ENCODE peak calls at places on chromosomes 7 and 10, in ten cellular contexts. I, F, A, J, M, Y, Q, X, H and C are unnamed samples.
A peak's percentile ranks its signal among the peaks of the same experiment; 100 is the strongest.

GRCh38 chr10:131942455-131942854 is 39.3 kb downstream of the BNIP3 start:
- DNase-seq in M (no peak), X (no peak), F (no peak), H (no peak), A (no peak), Y (no peak), I (no peak), J (no peak), Q (no peak), C (no peak)

GRCh38 chr7:131244259-131244852 is 83.3 kb upstream of the MKLN1 start:
- DNase-seq in F (no peak), I (peak; percentile 73), A (no peak), Y (no peak), H (no peak), Q (no peak), M (no peak), J (peak; percentile 96), X (peak; percentile 82), C (peak; percentile 86)

GRCh38 chr10:92789067-92789466 is 59.3 kb upstream of the EXOC6 start:
- DNase-seq in F (no peak), A (no peak), J (no peak), M (no peak), Y (no peak), I (no peak), X (no peak), Q (no peak), H (no peak), C (no peak)

GRCh38 chr10:29840516-29841276 is 205.9 kb upstream of the SVIL start:
- DNase-seq in J (no peak), M (no peak), I (peak; percentile 36), Q (no peak), F (no peak), A (no peak), H (no peak), Y (no peak), X (no peak), C (no peak)

GRCh38 chr7:102236592-102237287 is 49.9 kb upstream of the SH2B2 start:
- DNase-seq in A (peak; percentile 48), J (no peak), F (peak; percentile 70), M (peak; percentile 81), H (no peak), Y (no peak), Q (peak; percentile 41), X (peak; percentile 73), I (peak; percentile 57), C (peak; percentile 78)

GRCh38 chr7:118245267-118246040 is 20.9 kb downstream of the ANKRD7 start:
- DNase-seq in A (no peak), H (no peak), J (no peak), I (no peak), Y (no peak), Q (no peak), X (no peak), M (no peak), F (no peak), C (no peak)

GRCh38 chr7:36468361-36469140 is 78.9 kb downstream of the ANLN start:
- DNase-seq in X (peak; percentile 49), J (peak; percentile 64), Y (no peak), A (no peak), Q (no peak), H (no peak), F (no peak), I (no peak), M (no peak), C (no peak)

GRCh38 chr7:44201813-44202212 is 1.0 kb downstream of the YKT6 start:
- DNase-seq in H (no peak), Y (no peak), I (peak; percentile 10), M (no peak), Q (no peak), A (no peak), J (no peak), F (no peak), X (no peak), C (peak; percentile 39)

GRCh38 chr10:25393621-25394020 is 218.8 kb downstream of the GPR158 start:
- DNase-seq in H (no peak), Q (no peak), F (no peak), X (no peak), A (no peak), Y (no peak), I (no peak), M (no peak), J (no peak), C (no peak)

GRCh38 chr7:33921216-33921938 is 16.0 kb downstream of the BMPER start:
- DNase-seq in I (no peak), Q (peak; percentile 54), A (no peak), X (peak; percentile 32), F (peak; percentile 35), Y (no peak), M (no peak), H (no peak), J (peak; percentile 78), C (peak; percentile 97)

GRCh38 chr7:5528071-5528814 is 104.6 kb upstream of the TNRC18 start:
- DNase-seq in F (peak; percentile 52), I (peak; percentile 30), A (peak; percentile 52), M (peak; percentile 66), H (peak; percentile 77), X (peak; percentile 54), J (no peak), Y (no peak), Q (no peak), C (no peak)

GRCh38 chr7:5528815-5529442 is 105.3 kb upstream of the TNRC18 start:
- DNase-seq in M (no peak), X (no peak), Y (no peak), J (no peak), A (no peak), Q (no peak), I (peak; percentile 22), F (no peak), H (no peak), C (no peak)

GRCh38 chr7:5526190-5527037 is 102.8 kb upstream of the TNRC18 start:
- DNase-seq in H (no peak), M (no peak), F (peak; percentile 57), I (peak; percentile 34), X (peak; percentile 66), Q (no peak), Y (no peak), A (peak; percentile 39), J (no peak), C (no peak)

GRCh38 chr7:5523052-5523711 is 99.5 kb upstream of the TNRC18 start:
- DNase-seq in F (no peak), A (no peak), M (no peak), Y (no peak), I (no peak), H (no peak), Q (no peak), X (peak; percentile 68), J (no peak), C (no peak)

GRCh38 chr7:5525271-5526189 is 101.9 kb upstream of the TNRC18 start:
- DNase-seq in Y (no peak), F (peak; percentile 29), J (no peak), M (no peak), X (peak; percentile 70), H (no peak), A (no peak), Q (no peak), I (peak; percentile 29), C (peak; percentile 65)
- H3K4me3 ChIP-seq in Y (no peak overlapping the region), F (no peak overlapping the region), J (no peak overlapping the region), M (no peak overlapping the region), X (peak overlapping the region; percentile 75), H (no peak overlapping the region), A (no peak overlapping the region), Q (no peak overlapping the region), I (no peak overlapping the region), C (no peak overlapping the region)

DNA sequence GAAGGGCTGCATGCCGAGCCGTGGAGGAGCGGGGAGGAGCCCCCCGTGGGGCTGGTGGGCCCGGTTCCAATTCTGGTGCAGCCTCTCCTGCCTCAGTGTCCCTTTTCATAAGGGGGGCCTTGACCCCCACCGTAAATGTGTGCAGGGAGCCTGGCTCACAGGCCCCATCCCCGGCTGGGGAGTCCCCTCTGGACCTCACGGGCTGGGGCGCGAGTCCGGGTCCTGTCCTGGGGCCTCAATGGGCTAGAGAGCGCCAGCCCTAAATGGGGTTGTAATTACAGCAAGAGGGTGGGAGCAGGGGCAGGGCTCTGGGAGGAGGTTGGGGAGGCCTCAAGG is 203.0 kb downstream of the ELFN1 start:
- DNase-seq in M (no peak), I (no peak), Q (no peak), X (no peak), F (no peak), A (no peak), Y (no peak), J (no peak), H (no peak), C (no peak)
- H3K4me3 ChIP-seq in M (no peak overlapping the region), I (no peak overlapping the region), Q (no peak overlapping the region), X (no peak overlapping the region), F (no peak overlapping the region), A (no peak overlapping the region), Y (no peak overlapping the region), J (no peak overlapping the region), H (no peak overlapping the region), C (no peak overlapping the region)

GRCh38 chr10:126568809-126569208 is 101.7 kb downstream of the C10orf90 start:
- DNase-seq in A (no peak), M (no peak), Q (no peak), J (no peak), X (no peak), Y (no peak), F (no peak), I (no peak), H (no peak), C (no peak)

GRCh38 chr10:126570631-126571170 is 99.8 kb downstream of the C10orf90 start:
- DNase-seq in A (no peak), Y (no peak), X (no peak), J (no peak), I (no peak), M (no peak), F (no peak), Q (no peak), H (no peak), C (no peak)

GRCh38 chr10:126565871-126566270 is 104.6 kb downstream of the C10orf90 start:
- DNase-seq in J (no peak), M (no peak), X (no peak), Q (no peak), A (no peak), Y (no peak), I (no peak), H (no peak), F (no peak), C (no peak)

GRCh38 chr10:126571203-126571602 is 99.3 kb downstream of the C10orf90 start:
- DNase-seq in X (no peak), A (no peak), J (no peak), Y (no peak), H (no peak), M (peak; percentile 70), I (no peak), F (no peak), Q (no peak), C (no peak)

GRCh38 chr10:126569513-126570447 is 100.7 kb downstream of the C10orf90 start:
- DNase-seq in Y (no peak), X (peak; percentile 68), F (no peak), I (no peak), Q (no peak), M (no peak), A (no peak), J (peak; percentile 69), H (no peak), C (peak; percentile 65)
- H3K4me3 ChIP-seq in Y (no peak overlapping the region), X (peak overlapping the region; percentile 37), F (no peak overlapping the region), I (no peak overlapping the region), Q (no peak overlapping the region), M (peak overlapping the region; percentile 5), A (no peak overlapping the region), J (peak overlapping the region; percentile 2), H (no peak overlapping the region), C (no peak overlapping the region)

DNA sequence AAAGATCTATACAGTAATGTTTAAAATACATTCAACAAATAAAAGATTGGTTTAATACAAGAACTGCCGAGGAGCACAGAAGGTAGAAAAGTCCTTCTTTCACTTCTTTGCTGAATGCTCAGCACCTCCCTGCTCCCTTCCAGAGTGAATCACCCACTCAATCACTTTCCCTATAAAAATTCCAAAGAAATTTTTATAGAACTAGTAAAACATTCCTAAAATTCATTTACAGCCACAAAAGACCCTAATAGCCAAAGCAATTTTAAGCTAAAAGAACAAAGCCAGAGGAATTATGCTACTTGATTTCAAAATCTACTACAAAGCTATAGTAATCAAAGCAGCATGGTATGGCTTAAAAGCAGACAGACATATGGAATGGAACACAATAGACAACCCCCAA is 320.9 kb downstream of the PCLO start:
- DNase-seq in A (no peak), H (no peak), Q (no peak), F (no peak), X (no peak), J (no peak), Y (no peak), M (no peak), I (no peak), C (no peak)
- H3K4me3 ChIP-seq in A (no peak overlapping the region), H (no peak overlapping the region), Q (no peak overlapping the region), F (no peak overlapping the region), X (no peak overlapping the region), J (no peak overlapping the region), Y (no peak overlapping the region), M (no peak overlapping the region), I (no peak overlapping the region), C (no peak overlapping the region)